ENCODE peak calls at places on chromosome 10, in seven cellular contexts. One of them, this sample, is unnamed.

GRCh38 chr10:104052351-104052885 is 33.3 kb downstream of the COL17A1 start:
- DNase-seq in GM20000: no peak
- DNase-seq in GM13977: no peak
- DNase-seq in cardiac fibroblast: peak
- DNase-seq in PC-9: no peak
- DNase-seq in astrocyte of the spinal cord: no peak
- DNase-seq in AG10803: peak
- DNase-seq in this sample: no peak

GRCh38 chr10:123429631-123430257 is 236.4 kb upstream of the GPR26 start:
- DNase-seq in GM13977: no peak
- DNase-seq in AG10803: peak
- DNase-seq in cardiac fibroblast: no peak
- DNase-seq in PC-9: no peak
- DNase-seq in astrocyte of the spinal cord: peak
- DNase-seq in GM20000: no peak
- DNase-seq in this sample: no peak

GRCh38 chr10:44627591-44628354 is 242.9 kb upstream of the CXCL12 start:
- DNase-seq in AG10803: peak
- DNase-seq in GM20000: no peak
- DNase-seq in PC-9: no peak
- DNase-seq in GM13977: no peak
- DNase-seq in astrocyte of the spinal cord: peak
- DNase-seq in cardiac fibroblast: peak
- DNase-seq in this sample: no peak

GRCh38 chr10:122990278-122990677 is 10.1 kb downstream of the PSTK start:
- DNase-seq in PC-9: no peak
- DNase-seq in GM20000: no peak
- DNase-seq in GM13977: no peak
- DNase-seq in AG10803: no peak
- DNase-seq in astrocyte of the spinal cord: no peak
- DNase-seq in cardiac fibroblast: no peak
- DNase-seq in this sample: no peak

GRCh38 chr10:12922117-12922900 is 79.2 kb downstream of the CCDC3 start:
- DNase-seq in AG10803: no peak
- DNase-seq in PC-9: no peak
- DNase-seq in cardiac fibroblast: no peak
- DNase-seq in GM20000: no peak
- DNase-seq in GM13977: no peak
- DNase-seq in astrocyte of the spinal cord: no peak
- DNase-seq in this sample: no peak

GRCh38 chr10:28737096-28737495 is 59.8 kb downstream of the BAMBI start:
- DNase-seq in PC-9: no peak
- DNase-seq in GM13977: no peak
- DNase-seq in GM20000: no peak
- DNase-seq in AG10803: no peak
- DNase-seq in cardiac fibroblast: no peak
- DNase-seq in astrocyte of the spinal cord: no peak
- DNase-seq in this sample: no peak

GRCh38 chr10:103277713-103278299 is 868 bp downstream of the INA start:
- DNase-seq in AG10803: no peak
- DNase-seq in GM20000: peak
- DNase-seq in cardiac fibroblast: no peak
- DNase-seq in GM13977: no peak
- DNase-seq in PC-9: no peak
- DNase-seq in astrocyte of the spinal cord: no peak
- DNase-seq in this sample: no peak

GRCh38 chr10:133158756-133159610 is 1.0 kb upstream of the KNDC1 start:
- DNase-seq in GM20000: no peak
- DNase-seq in AG10803: no peak
- DNase-seq in PC-9: no peak
- DNase-seq in cardiac fibroblast: no peak
- DNase-seq in GM13977: no peak
- DNase-seq in astrocyte of the spinal cord: no peak
- DNase-seq in this sample: no peak

GRCh38 chr10:130218181-130218641 is 82.0 kb downstream of the GLRX3 start:
- DNase-seq in GM13977: no peak
- DNase-seq in AG10803: no peak
- DNase-seq in cardiac fibroblast: no peak
- DNase-seq in GM20000: no peak
- DNase-seq in PC-9: no peak
- DNase-seq in astrocyte of the spinal cord: no peak
- DNase-seq in this sample: no peak

GRCh38 chr10:26890956-26891355 is 30.2 kb upstream of the ABI1 start:
- DNase-seq in PC-9: peak
- DNase-seq in GM20000: peak
- DNase-seq in cardiac fibroblast: peak
- DNase-seq in AG10803: peak
- DNase-seq in GM13977: peak
- DNase-seq in astrocyte of the spinal cord: peak
- DNase-seq in this sample: no peak

GRCh38 chr10:19654576-19654975 is 161.7 kb upstream of the PLXDC2 start:
- DNase-seq in astrocyte of the spinal cord: peak
- DNase-seq in AG10803: peak
- DNase-seq in GM13977: no peak
- DNase-seq in GM20000: no peak
- DNase-seq in PC-9: no peak
- DNase-seq in cardiac fibroblast: peak
- DNase-seq in this sample: no peak

GRCh38 chr10:86071145-86071544 is 295.4 kb downstream of the GRID1 start:
- DNase-seq in astrocyte of the spinal cord: no peak
- DNase-seq in cardiac fibroblast: no peak
- DNase-seq in AG10803: no peak
- DNase-seq in GM13977: no peak
- DNase-seq in GM20000: no peak
- DNase-seq in PC-9: no peak
- DNase-seq in this sample: no peak

GRCh38 chr10:42986618-42987017 is 90.3 kb upstream of the RET start:
- DNase-seq in PC-9: no peak
- DNase-seq in AG10803: peak
- DNase-seq in GM20000: no peak
- DNase-seq in astrocyte of the spinal cord: no peak
- DNase-seq in GM13977: no peak
- DNase-seq in cardiac fibroblast: no peak
- DNase-seq in this sample: no peak

GRCh38 chr10:30284860-30285594 is 64.1 kb downstream of the MTPAP start:
- DNase-seq in GM20000: peak
- DNase-seq in GM13977: peak
- DNase-seq in astrocyte of the spinal cord: no peak
- DNase-seq in cardiac fibroblast: peak
- DNase-seq in AG10803: peak
- DNase-seq in PC-9: no peak
- DNase-seq in this sample: no peak

GRCh38 chr10:93715345-93715744 is 13.0 kb upstream of the FRA10AC1 start:
- DNase-seq in astrocyte of the spinal cord: no peak
- DNase-seq in cardiac fibroblast: no peak
- DNase-seq in AG10803: no peak
- DNase-seq in GM20000: peak
- DNase-seq in PC-9: no peak
- DNase-seq in GM13977: peak
- DNase-seq in this sample: no peak

GRCh38 chr10:119507115-119507514 is 35.4 kb downstream of the RGS10 start:
- DNase-seq in PC-9: no peak
- DNase-seq in AG10803: no peak
- DNase-seq in astrocyte of the spinal cord: no peak
- DNase-seq in GM20000: no peak
- DNase-seq in cardiac fibroblast: no peak
- DNase-seq in GM13977: no peak
- DNase-seq in this sample: no peak

GRCh38 chr10:94397549-94398370 is 4.6 kb upstream of the TBC1D12 start:
- DNase-seq in GM20000: no peak
- DNase-seq in PC-9: peak
- DNase-seq in AG10803: peak
- DNase-seq in astrocyte of the spinal cord: no peak
- DNase-seq in cardiac fibroblast: peak
- DNase-seq in GM13977: no peak
- DNase-seq in this sample: no peak

GRCh38 chr10:86607674-86608073 is 46.7 kb upstream of the OPN4 start:
- DNase-seq in astrocyte of the spinal cord: no peak
- DNase-seq in PC-9: no peak
- DNase-seq in GM13977: no peak
- DNase-seq in AG10803: no peak
- DNase-seq in GM20000: no peak
- DNase-seq in cardiac fibroblast: no peak
- DNase-seq in this sample: no peak

GRCh38 chr10:132394201-132394811 is 2.7 kb upstream of the PWWP2B start:
- DNase-seq in GM20000: no peak
- DNase-seq in PC-9: no peak
- DNase-seq in astrocyte of the spinal cord: no peak
- DNase-seq in GM13977: no peak
- DNase-seq in cardiac fibroblast: no peak
- DNase-seq in AG10803: no peak
- DNase-seq in this sample: no peak

GRCh38 chr10:34031410-34031809 is 696.9 kb upstream of the NRP1 start:
- DNase-seq in astrocyte of the spinal cord: peak
- DNase-seq in GM20000: no peak
- DNase-seq in cardiac fibroblast: peak
- DNase-seq in AG10803: peak
- DNase-seq in GM13977: no peak
- DNase-seq in PC-9: no peak
- DNase-seq in this sample: no peak

GRCh38 chr10:76066457-76066856 is 635.0 kb downstream of the LRMDA start:
- DNase-seq in cardiac fibroblast: no peak
- DNase-seq in GM20000: no peak
- DNase-seq in PC-9: no peak
- DNase-seq in GM13977: no peak
- DNase-seq in astrocyte of the spinal cord: no peak
- DNase-seq in AG10803: no peak
- DNase-seq in this sample: no peak

GRCh38 chr10:22851865-22852239 is 76.0 kb upstream of the ARMC3 start:
- DNase-seq in GM20000: no peak
- DNase-seq in cardiac fibroblast: no peak
- DNase-seq in astrocyte of the spinal cord: no peak
- DNase-seq in PC-9: no peak
- DNase-seq in GM13977: no peak
- DNase-seq in AG10803: no peak
- DNase-seq in this sample: no peak

GRCh38 chr10:124946945-124947344 is 5.0 kb downstream of the ZRANB1 start:
- DNase-seq in GM13977: no peak
- DNase-seq in AG10803: no peak
- DNase-seq in GM20000: no peak
- DNase-seq in PC-9: peak
- DNase-seq in cardiac fibroblast: no peak
- DNase-seq in astrocyte of the spinal cord: no peak
- DNase-seq in this sample: no peak

GRCh38 chr10:78231930-78232329 is 198.3 kb downstream of the RPS24 start:
- DNase-seq in cardiac fibroblast: peak
- DNase-seq in AG10803: peak
- DNase-seq in astrocyte of the spinal cord: no peak
- DNase-seq in PC-9: no peak
- DNase-seq in GM20000: no peak
- DNase-seq in GM13977: no peak
- DNase-seq in this sample: no peak
- TF ChIP-seq CTCF in cardiac fibroblast: peak
- TF ChIP-seq CTCF in AG10803: peak
- TF ChIP-seq CTCF in astrocyte of the spinal cord: no peak
- TF ChIP-seq CTCF in PC-9: peak
- TF ChIP-seq CTCF in GM20000: no peak
- TF ChIP-seq CTCF in GM13977: no peak
- TF ChIP-seq CTCF in this sample: no peak

DNA sequence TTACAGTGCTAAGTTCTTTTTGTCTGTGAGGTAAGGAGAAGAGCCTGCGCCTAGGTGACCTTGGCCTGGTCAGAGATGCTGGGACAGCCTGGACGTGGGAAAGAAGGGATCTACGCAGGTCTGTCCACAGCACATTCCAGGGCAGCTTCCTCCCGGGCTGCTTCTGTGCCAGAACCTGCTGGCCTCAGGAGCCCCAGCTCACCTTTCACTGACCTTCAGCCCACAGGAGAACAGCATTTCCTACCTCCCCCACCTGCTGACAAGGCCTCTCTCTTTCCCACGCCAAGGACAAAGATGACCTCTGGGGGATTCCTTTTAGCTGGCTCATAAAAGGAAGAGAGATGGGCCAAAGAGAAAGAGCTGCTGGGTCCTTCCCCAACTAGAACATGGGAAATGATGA is 260.6 kb downstream of the KCNMA1 start:
- DNase-seq in GM20000: no peak
- DNase-seq in PC-9: peak
- DNase-seq in astrocyte of the spinal cord: no peak
- DNase-seq in AG10803: no peak
- DNase-seq in cardiac fibroblast: no peak
- DNase-seq in GM13977: no peak
- DNase-seq in this sample: no peak
- TF ChIP-seq CTCF in GM20000: no peak
- TF ChIP-seq CTCF in PC-9: no peak
- TF ChIP-seq CTCF in astrocyte of the spinal cord: no peak
- TF ChIP-seq CTCF in AG10803: no peak
- TF ChIP-seq CTCF in cardiac fibroblast: no peak
- TF ChIP-seq CTCF in GM13977: no peak
- TF ChIP-seq CTCF in this sample: no peak

GRCh38 chr10:88389456-88389855 is 193.7 kb downstream of the RNLS start:
- DNase-seq in cardiac fibroblast: peak
- DNase-seq in PC-9: no peak
- DNase-seq in GM13977: no peak
- DNase-seq in astrocyte of the spinal cord: peak
- DNase-seq in AG10803: peak
- DNase-seq in GM20000: no peak
- DNase-seq in this sample: no peak
- TF ChIP-seq CTCF in cardiac fibroblast: peak
- TF ChIP-seq CTCF in PC-9: peak
- TF ChIP-seq CTCF in GM13977: peak
- TF ChIP-seq CTCF in astrocyte of the spinal cord: peak
- TF ChIP-seq CTCF in AG10803: peak
- TF ChIP-seq CTCF in GM20000: no peak
- TF ChIP-seq CTCF in this sample: peak

GRCh38 chr10:32713560-32713959 is 244.5 kb downstream of the ITGB1 start:
- DNase-seq in GM13977: no peak
- DNase-seq in AG10803: no peak
- DNase-seq in GM20000: no peak
- DNase-seq in cardiac fibroblast: no peak
- DNase-seq in astrocyte of the spinal cord: no peak
- DNase-seq in PC-9: no peak
- DNase-seq in this sample: no peak
- TF ChIP-seq CTCF in GM13977: no peak
- TF ChIP-seq CTCF in AG10803: peak
- TF ChIP-seq CTCF in GM20000: no peak
- TF ChIP-seq CTCF in cardiac fibroblast: no peak
- TF ChIP-seq CTCF in astrocyte of the spinal cord: peak
- TF ChIP-seq CTCF in PC-9: peak
- TF ChIP-seq CTCF in this sample: no peak

DNA sequence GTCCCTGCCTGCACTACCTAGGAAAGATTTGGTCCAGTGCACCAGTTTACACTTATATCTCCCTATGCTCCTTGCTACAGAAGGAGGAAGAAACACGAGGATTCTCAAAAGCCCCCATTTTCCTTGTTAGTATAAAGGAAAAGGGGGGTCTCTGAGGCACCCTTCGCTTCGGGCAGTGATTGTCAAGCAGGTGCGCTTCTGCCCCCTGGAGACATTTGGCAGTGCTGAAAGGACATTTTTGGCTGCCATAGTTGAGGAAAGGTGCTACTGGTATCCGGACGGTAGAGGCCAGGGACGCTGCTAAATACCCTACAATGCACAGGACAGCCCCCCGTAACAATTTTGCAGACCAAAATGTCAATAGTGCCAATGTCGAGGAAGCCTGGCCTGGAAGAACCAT is 193.7 kb downstream of the GFRA1 start:
- DNase-seq in GM13977: no peak
- DNase-seq in AG10803: no peak
- DNase-seq in astrocyte of the spinal cord: no peak
- DNase-seq in GM20000: no peak
- DNase-seq in cardiac fibroblast: no peak
- DNase-seq in PC-9: no peak
- DNase-seq in this sample: no peak
- TF ChIP-seq CTCF in GM13977: no peak
- TF ChIP-seq CTCF in AG10803: no peak
- TF ChIP-seq CTCF in astrocyte of the spinal cord: peak
- TF ChIP-seq CTCF in GM20000: no peak
- TF ChIP-seq CTCF in cardiac fibroblast: no peak
- TF ChIP-seq CTCF in PC-9: no peak
- TF ChIP-seq CTCF in this sample: peak